ENCODE peak calls at places on chromosomes 11 and 22, in ten cellular contexts. F is brain microvascular endothelial cell, X is fibroblast of pulmonary artery, I is A549, J is BE2C, D is astrocyte of the spinal cord, V is fibroblast of lung, N is HFF-Myc, P is foreskin fibroblast, Z is K562. R is an unnamed sample.

GRCh38 chr11:67321313-67321871 is 18.1 kb downstream of the SSH3 start:
- DNase-seq in F (no peak), X (no peak), I (no peak), J (no peak), D (no peak), V (no peak), N (no peak), P (no peak), Z (peak), R (no peak)

GRCh38 chr11:130145975-130146776 is 13.4 kb upstream of the ST14 start:
- DNase-seq in F (no peak), X (no peak), I (peak), J (no peak), D (peak), V (peak), N (no peak), P (peak), Z (no peak), R (no peak)

GRCh38 chr11:3865388-3866193 is 10.1 kb downstream of the STIM1 start:
- DNase-seq in F (peak), X (peak), I (no peak), J (no peak), D (peak), V (peak), N (no peak), P (peak), Z (no peak), R (no peak)

GRCh38 chr11:84947970-84948600 is 679.1 kb downstream of the DLG2 start:
- DNase-seq in F (no peak), X (peak), I (no peak), J (no peak), D (peak), V (peak), N (no peak), P (peak), Z (no peak), R (no peak)

GRCh38 chr11:19216709-19217374 is 15.1 kb upstream of the CSRP3 start:
- DNase-seq in F (no peak), X (no peak), I (no peak), J (no peak), D (no peak), V (peak), N (no peak), P (peak), Z (no peak), R (no peak)

GRCh38 chr22:47434336-47435203 is 672.1 kb downstream of the TBC1D22A start:
- DNase-seq in F (no peak), X (no peak), I (no peak), J (no peak), D (no peak), V (no peak), N (no peak), P (no peak), Z (no peak), R (no peak)

GRCh38 chr11:2099523-2100316 is 39.5 kb downstream of the IGF2 start:
- DNase-seq in F (no peak), X (no peak), I (no peak), J (no peak), D (no peak), V (no peak), N (no peak), P (no peak), Z (no peak), R (no peak)

GRCh38 chr11:26996056-26996455 is 2.1 kb downstream of the FIBIN start:
- DNase-seq in F (no peak), X (peak), I (no peak), J (no peak), D (no peak), V (no peak), N (no peak), P (peak), Z (no peak), R (no peak)

GRCh38 chr11:3160252-3161031 is 4.7 kb downstream of the OSBPL5 start:
- DNase-seq in F (peak), X (peak), I (no peak), J (peak), D (peak), V (peak), N (peak), P (peak), Z (no peak), R (peak)

GRCh38 chr11:122633219-122633829 is 22.2 kb upstream of the UBASH3B start:
- DNase-seq in F (peak), X (peak), I (peak), J (no peak), D (peak), V (peak), N (no peak), P (peak), Z (no peak), R (peak)

GRCh38 chr11:125442946-125443345 is 53.1 kb downstream of the FEZ1 start:
- DNase-seq in F (no peak), X (no peak), I (no peak), J (no peak), D (no peak), V (no peak), N (no peak), P (no peak), Z (no peak), R (no peak)

GRCh38 chr11:118859995-118860394 is 23.7 kb upstream of the CXCR5 start:
- DNase-seq in F (no peak), X (no peak), I (no peak), J (no peak), D (no peak), V (no peak), N (no peak), P (peak), Z (no peak), R (no peak)

GRCh38 chr11:8768625-8769333 is 86.2 kb downstream of the RPL27A start:
- DNase-seq in F (peak), X (peak), I (peak), J (no peak), D (peak), V (peak), N (no peak), P (peak), Z (peak), R (no peak)

GRCh38 chr11:128695539-128696221 is 1.8 kb downstream of the FLI1 start:
- DNase-seq in F (no peak), X (peak), I (no peak), J (no peak), D (peak), V (no peak), N (no peak), P (no peak), Z (no peak), R (no peak)

GRCh38 chr11:614091-614582 is 1.6 kb downstream of the IRF7 start:
- DNase-seq in F (no peak), X (no peak), I (no peak), J (no peak), D (no peak), V (no peak), N (no peak), P (no peak), Z (no peak), R (no peak)

GRCh38 chr11:107713009-107713408 is 1.2 kb upstream of the SLN start:
- DNase-seq in F (no peak), X (no peak), I (no peak), J (no peak), D (no peak), V (no peak), N (no peak), P (no peak), Z (no peak), R (no peak)

GRCh38 chr11:62401781-62402180 is 17.1 kb upstream of the SCGB1A1 start:
- DNase-seq in F (no peak), X (no peak), I (no peak), J (no peak), D (no peak), V (no peak), N (no peak), P (no peak), Z (no peak), R (no peak)

GRCh38 chr11:74739546-74740270 is 8.5 kb upstream of the CHRDL2 start:
- DNase-seq in F (peak), X (peak), I (peak), J (peak), D (peak), V (peak), N (no peak), P (peak), Z (peak), R (peak)

GRCh38 chr22:45608763-45609180 is 62.9 kb upstream of the ATXN10 start:
- DNase-seq in F (peak), X (peak), I (peak), J (no peak), D (peak), V (peak), N (no peak), P (peak), Z (no peak), R (peak)

GRCh38 chr11:83454674-83455073 is 168.5 kb upstream of the CCDC90B start:
- DNase-seq in F (no peak), X (no peak), I (no peak), J (no peak), D (no peak), V (no peak), N (no peak), P (no peak), Z (no peak), R (no peak)

GRCh38 chr22:45612451-45612901 is 59.2 kb upstream of the ATXN10 start:
- DNase-seq in F (peak), X (peak), I (no peak), J (peak), D (peak), V (peak), N (peak), P (peak), Z (no peak), R (peak)

GRCh38 chr11:99148352-99148751 is 127.6 kb downstream of the CNTN5 start:
- DNase-seq in F (peak), X (no peak), I (no peak), J (no peak), D (no peak), V (peak), N (no peak), P (no peak), Z (no peak), R (no peak)

GRCh38 chr22:49444781-49445180 is 382.9 kb downstream of the BRD1 start:
- DNase-seq in F (no peak), X (no peak), I (no peak), J (no peak), D (no peak), V (no peak), N (no peak), P (no peak), Z (no peak), R (no peak)

GRCh38 chr11:8209208-8209807 is 40.5 kb upstream of the RIC3 start:
- DNase-seq in F (no peak), X (no peak), I (no peak), J (no peak), D (no peak), V (no peak), N (no peak), P (no peak), Z (peak), R (no peak)

GRCh38 chr22:37672920-37673453 is 2.4 kb upstream of the LGALS1 start:
- DNase-seq in F (no peak), X (no peak), I (no peak), J (no peak), D (no peak), V (no peak), N (no peak), P (no peak), Z (no peak), R (no peak)

GRCh38 chr11:121538054-121538453 is 85.3 kb upstream of the SORL1-AS1 start:
- DNase-seq in F (no peak), X (no peak), I (no peak), J (no peak), D (no peak), V (no peak), N (no peak), P (no peak), Z (no peak), R (no peak)

GRCh38 chr11:108616549-108616948 is 23.0 kb upstream of the EXPH5 start:
- DNase-seq in F (peak), X (peak), I (peak), J (no peak), D (peak), V (peak), N (peak), P (peak), Z (no peak), R (peak)

GRCh38 chr11:60756307-60757032 is at the start of gene MS4A15:
- DNase-seq in F (no peak), X (peak), I (peak), J (no peak), D (peak), V (peak), N (no peak), P (no peak), Z (peak), R (no peak)

GRCh38 chr11:68727783-68728182 is 23.5 kb downstream of the TESMIN start:
- DNase-seq in F (no peak), X (peak), I (peak), J (no peak), D (peak), V (no peak), N (no peak), P (peak), Z (no peak), R (no peak)

GRCh38 chr22:37735054-37735453 is 38.2 kb downstream of the TRIOBP start:
- DNase-seq in F (no peak), X (no peak), I (peak), J (peak), D (no peak), V (no peak), N (no peak), P (peak), Z (peak), R (no peak)

DNA sequence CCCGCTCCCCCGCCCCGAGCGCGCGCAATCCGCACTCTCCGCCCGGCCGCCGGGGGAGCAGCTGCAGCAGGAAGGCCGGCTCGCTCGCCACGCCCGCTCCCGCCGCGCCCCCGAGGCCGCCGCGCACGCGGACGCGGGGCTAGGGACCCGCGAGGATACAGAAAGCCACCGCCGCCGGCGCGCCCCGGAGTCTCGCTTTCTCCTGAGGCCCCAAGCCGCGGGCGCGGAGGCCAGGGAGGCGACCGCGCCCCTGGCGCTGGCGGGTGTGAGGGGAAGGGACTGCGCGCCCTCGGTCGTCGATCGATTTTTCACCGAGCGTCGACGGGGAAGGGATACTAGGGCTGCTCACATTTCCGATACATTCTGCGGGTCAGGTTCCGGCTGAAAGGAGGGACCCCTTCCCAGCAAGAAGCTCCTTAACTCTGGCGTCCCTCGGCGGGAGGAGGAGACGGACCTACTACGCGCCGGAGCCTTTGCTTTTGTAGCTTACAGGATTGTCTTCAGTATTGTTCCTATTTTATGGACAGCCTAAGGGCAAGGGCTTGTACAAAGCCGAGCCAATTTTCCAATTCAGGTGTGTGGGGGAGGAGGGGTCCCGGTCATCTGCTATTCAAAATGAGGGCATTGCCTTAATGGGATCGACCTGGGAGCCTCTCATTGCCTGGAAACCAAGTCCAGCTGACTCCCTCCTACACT is 416 bp upstream of the GAB2 start:
- DNase-seq in F (peak), X (peak), I (peak), J (peak), D (peak), V (peak), N (no peak), P (peak), Z (peak), R (no peak)
- TF ChIP-seq CTCF in F (no peak), X (no peak), I (no peak), J (no peak), D (no peak), V (no peak), N (no peak), P (no peak), Z (no peak), R (no peak)

DNA sequence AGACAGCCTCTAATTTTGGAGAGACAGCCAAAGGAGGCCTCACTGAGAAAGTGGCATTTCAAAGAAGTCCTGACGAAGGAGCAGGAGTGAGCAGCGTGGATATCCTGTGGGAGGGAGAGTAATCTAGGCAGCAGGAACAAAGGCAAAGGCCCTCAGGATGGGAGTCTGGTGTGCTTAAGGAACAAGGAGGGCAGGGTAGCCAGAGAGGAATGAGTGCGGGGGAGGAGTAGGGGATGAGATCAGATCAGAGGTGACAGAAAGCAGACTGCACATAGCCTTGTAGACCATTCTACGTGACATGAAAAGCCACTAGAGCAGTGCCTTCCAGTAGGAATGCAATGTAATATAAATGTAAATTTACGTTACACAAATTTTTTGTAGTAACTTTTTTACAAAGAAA is 5.6 kb downstream of the SLC36A4 start:
- DNase-seq in F (no peak), X (peak), I (no peak), J (peak), D (no peak), V (no peak), N (no peak), P (no peak), Z (peak), R (no peak)
- H3K4me3 ChIP-seq in F (no peak), X (no peak), I (no peak), J (no peak), D (no peak), V (no peak), N (no peak), P (no peak), Z (no peak), R (no peak)

DNA sequence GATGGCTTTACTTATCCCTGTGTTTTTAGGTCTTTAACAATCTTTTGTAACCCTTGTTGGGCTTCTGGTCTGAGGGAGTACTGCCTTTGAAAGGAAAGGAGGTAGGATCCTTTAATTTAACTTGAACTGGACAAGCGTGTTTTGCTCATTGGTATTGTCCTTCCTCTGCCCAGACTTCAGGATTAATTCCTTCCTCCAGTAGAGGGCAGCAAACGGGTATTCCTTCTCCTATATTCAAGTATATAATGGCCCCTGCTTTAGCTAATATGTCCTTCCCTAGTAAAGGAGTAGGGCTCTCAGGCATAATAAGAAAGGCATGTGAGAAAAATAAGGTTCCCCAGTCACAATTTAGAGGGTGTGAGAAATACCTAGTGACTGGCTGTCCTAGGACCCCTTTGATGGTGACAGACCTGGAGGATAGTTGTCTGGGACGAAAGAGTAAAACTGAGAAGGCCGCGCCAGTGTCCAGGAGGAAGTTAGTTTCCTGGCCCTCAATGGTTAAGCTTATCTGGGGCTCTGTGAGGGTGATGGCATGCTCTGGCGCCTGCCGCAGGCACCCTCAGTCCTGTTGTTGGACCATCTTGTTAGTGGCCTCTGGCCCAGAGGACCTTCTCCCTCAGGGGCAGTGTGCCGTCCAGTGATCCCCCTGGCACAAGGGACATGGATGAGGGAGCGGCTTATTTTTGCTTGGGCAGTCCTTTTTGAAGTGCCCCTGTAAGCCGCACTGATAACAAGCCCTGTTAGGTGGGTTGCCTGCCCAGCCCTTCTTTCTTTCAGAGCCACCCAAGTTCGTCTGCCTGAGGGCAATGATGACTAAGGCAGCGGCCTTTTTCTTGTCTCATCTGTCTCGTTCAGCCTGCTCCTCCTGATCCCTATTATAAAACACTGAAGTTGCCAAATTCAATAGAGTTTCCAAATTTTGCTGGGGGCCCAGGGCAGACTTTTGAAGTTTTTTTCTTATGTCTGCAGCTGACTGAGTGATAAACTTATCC is 51.8 kb downstream of the C11orf71 start:
- DNase-seq in F (peak), X (peak), I (peak), J (peak), D (peak), V (peak), N (peak), P (peak), Z (peak), R (peak)
- TF ChIP-seq CTCF in F (peak), X (peak), I (peak), J (peak), D (peak), V (peak), N (peak), P (peak), Z (peak), R (peak)

GRCh38 chr11:35588627-35589026 is 29.6 kb upstream of the FJX1 start:
- DNase-seq in F (peak), X (peak), I (no peak), J (no peak), D (peak), V (peak), N (no peak), P (peak), Z (no peak), R (no peak)
- H3K4me3 ChIP-seq in F (no peak), X (no peak), I (no peak), J (no peak), D (no peak), V (no peak), N (no peak), P (no peak), Z (no peak), R (no peak)

GRCh38 chr11:70448983-70449567 is 50.7 kb downstream of the CTTN start:
- DNase-seq in F (no peak), X (no peak), I (peak), J (no peak), D (no peak), V (no peak), N (no peak), P (no peak), Z (peak), R (no peak)
- TF ChIP-seq CTCF in F (peak), X (peak), I (peak), J (peak), D (peak), V (peak), N (peak), P (peak), Z (peak), R (peak)

GRCh38 chr22:41940853-41941765 is 5.8 kb downstream of the CENPM start:
- DNase-seq in F (peak), X (peak), I (peak), J (peak), D (peak), V (peak), N (no peak), P (peak), Z (peak), R (peak)
- H3K4me3 ChIP-seq in F (no peak), X (no peak), I (no peak), J (peak), D (no peak), V (no peak), N (no peak), P (no peak), Z (no peak), R (no peak)

DNA sequence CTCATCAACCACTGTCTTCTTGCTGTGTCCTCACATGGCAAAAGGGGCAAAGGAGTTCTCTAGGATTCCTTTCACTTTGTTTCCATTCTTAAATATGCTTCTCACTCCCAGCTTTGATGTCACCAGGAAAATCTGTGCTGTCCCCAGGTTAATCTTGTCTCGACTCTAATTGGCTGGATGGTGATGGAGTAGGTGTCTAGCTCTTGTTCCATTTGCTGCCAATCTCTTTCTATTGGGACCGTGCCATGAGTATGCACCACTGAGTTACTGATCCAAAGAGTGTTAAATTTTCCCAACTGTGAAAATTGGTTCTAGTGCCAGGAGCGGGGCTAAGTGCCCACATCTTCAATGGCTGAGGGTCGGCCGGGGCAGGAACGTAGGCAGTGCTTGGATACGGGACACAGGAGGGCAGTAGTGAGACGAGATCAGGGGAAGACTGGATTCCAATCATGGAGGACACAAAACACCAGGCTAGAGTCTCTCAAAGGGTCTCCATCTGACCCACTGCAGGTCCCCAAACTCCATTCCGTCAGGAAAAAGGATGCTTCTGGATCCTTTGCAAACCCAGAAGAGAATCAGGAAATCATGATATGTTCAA is 47.7 kb upstream of the CSNK2A3 start:
- DNase-seq in F (no peak), X (no peak), I (peak), J (peak), D (no peak), V (no peak), N (no peak), P (no peak), Z (peak), R (no peak)
- TF ChIP-seq CTCF in F (peak), X (no peak), I (no peak), J (peak), D (no peak), V (no peak), N (peak), P (no peak), Z (peak), R (no peak)